ENCODE peak calls at places on chromosomes 1 and 21, in six cellular contexts. I is D341Med, G is EH, J is fibroblast of the conjunctiva, A is T-helper 17 cell, Y is pancreas. B is an unnamed sample.

GRCh38 chr1:28950006-28950405 is 35.6 kb downstream of the EPB41 start:
- DNase-seq in I (no peak), G (no peak), J (no peak), A (no peak), Y (no peak), B (no peak)

GRCh38 chr1:27476222-27476621 is 13.7 kb downstream of the WASF2 start:
- DNase-seq in I (no peak), G (no peak), J (no peak), A (no peak), Y (no peak), B (no peak)

GRCh38 chr1:193372553-193372952 is 186.1 kb upstream of the B3GALT2 start:
- DNase-seq in I (no peak), G (no peak), J (no peak), A (no peak), Y (no peak), B (no peak)

GRCh38 chr1:90000934-90001676 is 6.2 kb downstream of the ZNF326 start:
- DNase-seq in I (no peak), G (no peak), J (no peak), A (no peak), Y (no peak), B (no peak)

GRCh38 chr1:37763791-37764741 is 854 bp downstream of the EPHA10 start:
- DNase-seq in I (peak), G (peak), J (peak), A (no peak), Y (peak), B (no peak)

GRCh38 chr1:243535014-243535413 is 279.2 kb downstream of the SDCCAG8 start:
- DNase-seq in I (no peak), G (no peak), J (no peak), A (no peak), Y (no peak), B (no peak)

GRCh38 chr1:193919827-193920226 is 733.4 kb upstream of the B3GALT2 start:
- DNase-seq in I (no peak), G (peak), J (no peak), A (no peak), Y (no peak), B (no peak)

GRCh38 chr21:45155910-45156309 is 81.5 kb downstream of the ADARB1 start:
- DNase-seq in I (no peak), G (no peak), J (no peak), A (no peak), Y (no peak), B (no peak)

GRCh38 chr1:159924791-159925712 is at the start of gene TAGLN2:
- DNase-seq in I (peak), G (peak), J (peak), A (peak), Y (peak), B (peak)

GRCh38 chr1:59329412-59330053 is 32.6 kb downstream of the FGGY start:
- DNase-seq in I (no peak), G (no peak), J (no peak), A (no peak), Y (no peak), B (no peak)

GRCh38 chr1:245290836-245291235 is 136.1 kb downstream of the KIF26B start:
- DNase-seq in I (no peak), G (no peak), J (no peak), A (no peak), Y (no peak), B (no peak)

GRCh38 chr1:220874201-220874655 is 5.0 kb upstream of the HLX start:
- DNase-seq in I (peak), G (peak), J (peak), A (no peak), Y (no peak), B (no peak)

GRCh38 chr1:164804366-164804765 is 245.4 kb downstream of the PBX1 start:
- DNase-seq in I (no peak), G (no peak), J (no peak), A (no peak), Y (no peak), B (no peak)

GRCh38 chr21:36209626-36210171 is 53.1 kb downstream of the DOP1B start:
- DNase-seq in I (peak), G (peak), J (peak), A (no peak), Y (peak), B (peak)

B was measured in GM04504.